ENCODE peak calls at places on chromosomes 1 and 21, in seven cellular contexts. C is suprapubic skin, V is stomach, G is tibial nerve, J is K562, H is ovary, M is transverse colon. O is an unnamed sample. For H3K4me1 and H3K36me3, the result is how much of the 10 kb centered on the place peaks cover.

GRCh38 chr1:91501527-91501859 is 842 bp downstream of the CDC7 start:
- DNase-seq in C (no peak), V (no peak), G (no peak), J (no peak), H (no peak), M (no peak), O (no peak)

GRCh38 chr21:45552696-45553391 is 10.6 kb upstream of the SLC19A1 start:
- DNase-seq in C (peak), V (no peak), G (no peak), J (no peak), H (peak), M (no peak), O (peak)

GRCh38 chr1:11156441-11156840 is 32.7 kb upstream of the ANGPTL7 start:
- DNase-seq in C (no peak), V (no peak), G (no peak), J (no peak), H (no peak), M (no peak), O (no peak)

GRCh38 chr1:176205322-176205914 is 1.7 kb downstream of the COP1 start:
- DNase-seq in C (no peak), V (no peak), G (no peak), J (no peak), H (no peak), M (no peak), O (no peak)

GRCh38 chr1:68955424-68955823 is 458.5 kb upstream of the DEPDC1 start:
- DNase-seq in C (no peak), V (no peak), G (no peak), J (no peak), H (no peak), M (no peak), O (no peak)

GRCh38 chr1:227729881-227730629 is 5.0 kb downstream of the JMJD4 start:
- DNase-seq in C (no peak), V (no peak), G (peak), J (peak), H (peak), M (peak), O (no peak)

GRCh38 chr1:42142894-42143675 is 10.1 kb upstream of the GUCA2B start:
- DNase-seq in C (no peak), V (no peak), G (no peak), J (no peak), H (no peak), M (no peak), O (no peak)

GRCh38 chr1:206059354-206059915 is 6.5 kb downstream of the RHEX start:
- DNase-seq in C (no peak), V (no peak), G (no peak), J (no peak), H (no peak), M (no peak), O (no peak)

GRCh38 chr1:109253803-109254620 is 4.7 kb downstream of the CELSR2 start:
- DNase-seq in C (no peak), V (no peak), G (no peak), J (peak), H (peak), M (no peak), O (no peak)

GRCh38 chr1:235883261-235883927 is 16.7 kb upstream of the LYST start:
- DNase-seq in C (peak), V (peak), G (peak), J (no peak), H (peak), M (peak), O (peak)

GRCh38 chr1:234836045-234836681 is 226.2 kb upstream of the IRF2BP2 start:
- DNase-seq in C (no peak), V (no peak), G (no peak), J (no peak), H (no peak), M (no peak), O (no peak)

GRCh38 chr1:79295967-79296366 is 289.4 kb upstream of the ADGRL4 start:
- DNase-seq in C (no peak), V (no peak), G (peak), J (no peak), H (no peak), M (no peak), O (no peak)

GRCh38 chr1:66464802-66465201 is 69.2 kb upstream of the SGIP1 start:
- DNase-seq in C (no peak), V (no peak), G (no peak), J (no peak), H (no peak), M (no peak), O (no peak)

GRCh38 chr1:166914111-166914510 is 38.0 kb upstream of the TADA1 start:
- DNase-seq in C (no peak), V (no peak), G (no peak), J (no peak), H (no peak), M (no peak), O (no peak)

GRCh38 chr1:2972011-2972878 is 49.0 kb upstream of the ACTRT2 start:
- DNase-seq in C (peak), V (no peak), G (no peak), J (no peak), H (no peak), M (no peak), O (peak)

GRCh38 chr1:183933528-183934179 is 103.9 kb downstream of the COLGALT2 start:
- DNase-seq in C (no peak), V (no peak), G (no peak), J (no peak), H (no peak), M (no peak), O (no peak)

GRCh38 chr1:42466030-42466429 is 2.9 kb downstream of the CCDC30 start:
- DNase-seq in C (no peak), V (no peak), G (no peak), J (no peak), H (no peak), M (no peak), O (no peak)

GRCh38 chr1:223775054-223775453 is 62.7 kb downstream of the CAPN2 start:
- DNase-seq in C (no peak), V (no peak), G (no peak), J (no peak), H (no peak), M (no peak), O (peak)

GRCh38 chr1:17485280-17485679 is 45.8 kb upstream of the RCC2 start:
- DNase-seq in C (no peak), V (peak), G (no peak), J (no peak), H (no peak), M (no peak), O (no peak)

GRCh38 chr21:29187939-29188338 is 57.5 kb downstream of the MAP3K7CL start:
- DNase-seq in C (no peak), V (no peak), G (no peak), J (no peak), H (no peak), M (no peak), O (peak)

GRCh38 chr1:62247391-62248168 is 52.9 kb downstream of the L1TD1 start:
- DNase-seq in C (no peak), V (no peak), G (no peak), J (no peak), H (no peak), M (no peak), O (no peak)

GRCh38 chr1:62307516-62308492 is 11.4 kb downstream of the KANK4 start:
- DNase-seq in C (no peak), V (no peak), G (no peak), J (no peak), H (no peak), M (no peak), O (no peak)

GRCh38 chr1:200075938-200076546 is 48.5 kb downstream of the NR5A2 start:
- DNase-seq in C (no peak), V (no peak), G (no peak), J (no peak), H (no peak), M (no peak), O (no peak)

GRCh38 chr1:72936151-72936740 is 653.9 kb upstream of the NEGR1 start:
- DNase-seq in C (no peak), V (no peak), G (no peak), J (no peak), H (no peak), M (no peak), O (no peak)

GRCh38 chr1:230558324-230558723 is 84.0 kb upstream of the COG2 start:
- DNase-seq in C (no peak), V (no peak), G (no peak), J (no peak), H (no peak), M (no peak), O (no peak)
- H3K4me1 ChIP-seq in C (under half), V (under half), G (under half), J (under half), H (under half), M (under half), O (under half)

GRCh38 chr1:226353698-226354525 is 44.9 kb upstream of the LIN9 start:
- DNase-seq in C (no peak), V (no peak), G (no peak), J (no peak), H (no peak), M (no peak), O (no peak)
- TF ChIP-seq EP300 in C (no peak), V (no peak), G (no peak), J (no peak), H (no peak), M (no peak), O (no peak)

DNA sequence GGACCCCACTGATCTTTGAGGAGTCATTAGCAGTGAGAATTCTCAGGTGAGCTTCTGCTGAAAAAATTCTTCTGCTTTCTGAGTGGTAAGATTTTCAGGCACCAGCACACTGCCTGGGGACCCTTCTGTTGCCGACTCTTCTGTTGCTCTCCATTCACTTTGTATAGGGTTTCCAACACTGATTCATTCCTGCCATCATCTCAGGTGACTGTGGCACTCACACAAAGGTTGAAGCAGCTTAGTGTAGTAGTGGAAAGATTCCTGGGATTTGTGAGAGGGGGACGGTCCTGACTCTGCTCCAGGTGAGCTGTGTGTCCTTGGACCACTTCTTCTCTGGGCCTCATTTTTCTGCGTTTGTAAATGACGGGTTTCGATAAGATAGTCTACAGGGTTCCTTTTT is 9.4 kb downstream of the UTP11 start:
- DNase-seq in C (no peak), V (no peak), G (no peak), J (no peak), H (no peak), M (no peak), O (no peak)
- H3K36me3 ChIP-seq in C (half or more), V (half or more), G (under half), J (half or more), H (under half), M (half or more), O (half or more)

GRCh38 chr21:35199733-35200015 is 150.6 kb upstream of the RUNX1 start:
- DNase-seq in C (no peak), V (no peak), G (no peak), J (no peak), H (no peak), M (no peak), O (no peak)

GRCh38 chr21:35203093-35204021 is 154.3 kb upstream of the RUNX1 start:
- DNase-seq in C (no peak), V (no peak), G (no peak), J (no peak), H (no peak), M (no peak), O (no peak)

GRCh38 chr21:35201799-35202198 is 152.7 kb upstream of the RUNX1 start:
- DNase-seq in C (no peak), V (no peak), G (no peak), J (no peak), H (no peak), M (no peak), O (no peak)

GRCh38 chr21:35202431-35202830 is 153.3 kb upstream of the RUNX1 start:
- DNase-seq in C (no peak), V (no peak), G (no peak), J (no peak), H (no peak), M (no peak), O (no peak)

GRCh38 chr21:35201288-35201687 is 152.2 kb upstream of the RUNX1 start:
- DNase-seq in C (no peak), V (no peak), G (no peak), J (no peak), H (no peak), M (no peak), O (no peak)
- H3K4me1 ChIP-seq in C (under half), V (under half), G (under half), J (under half), H (under half), M (under half), O (under half)

O was measured in sigmoid colon.